ENCODE peak calls at places on chromosomes 1 and 21, in six cellular contexts. Y, T, F, N, Z and O are unnamed samples.

GRCh38 chr1:21644906-21645305 is 24.3 kb downstream of the RAP1GAP start:
- DNase-seq in Y (no peak), T (no peak), F (no peak), N (no peak), Z (no peak), O (no peak)

GRCh38 chr1:68959631-68960030 is 462.7 kb upstream of the DEPDC1 start:
- DNase-seq in Y (no peak), T (no peak), F (no peak), N (no peak), Z (no peak), O (no peak)

GRCh38 chr21:43936186-43936967 is 71.4 kb downstream of the AGPAT3 start:
- DNase-seq in Y (no peak), T (no peak), F (no peak), N (no peak), Z (no peak), O (peak)

GRCh38 chr1:161940866-161941591 is 82.6 kb downstream of the OLFML2B start:
- DNase-seq in Y (no peak), T (no peak), F (no peak), N (no peak), Z (peak), O (no peak)

GRCh38 chr21:20661745-20662470 is 336.3 kb upstream of the NCAM2 start:
- DNase-seq in Y (no peak), T (no peak), F (no peak), N (peak), Z (no peak), O (no peak)

GRCh38 chr1:37239225-37239740 is 205.0 kb upstream of the GRIK3 start:
- DNase-seq in Y (no peak), T (no peak), F (peak), N (no peak), Z (no peak), O (no peak)

GRCh38 chr1:109113787-109114568 is at the start of gene ELAPOR1:
- DNase-seq in Y (peak), T (no peak), F (peak), N (peak), Z (peak), O (peak)

GRCh38 chr1:162674018-162674608 is 41.8 kb downstream of the DDR2 start:
- DNase-seq in Y (no peak), T (no peak), F (no peak), N (no peak), Z (peak), O (peak)

GRCh38 chr1:213874789-213875188 is 113.0 kb upstream of the PROX1 start:
- DNase-seq in Y (no peak), T (no peak), F (no peak), N (no peak), Z (no peak), O (no peak)

GRCh38 chr1:21268281-21269239 is 21.7 kb downstream of the ECE1 start:
- DNase-seq in Y (peak), T (no peak), F (no peak), N (no peak), Z (no peak), O (peak)

GRCh38 chr1:233707153-233707905 is 93.4 kb downstream of the KCNK1 start:
- DNase-seq in Y (no peak), T (peak), F (no peak), N (no peak), Z (peak), O (peak)

GRCh38 chr1:147541672-147542548 is 609 bp downstream of the BCL9 start:
- DNase-seq in Y (peak), T (no peak), F (peak), N (peak), Z (peak), O (peak)

GRCh38 chr1:189673223-189673622 is 804.4 kb downstream of the BRINP3 start:
- DNase-seq in Y (no peak), T (no peak), F (no peak), N (no peak), Z (no peak), O (no peak)

GRCh38 chr1:159924791-159925712 is at the start of gene TAGLN2:
- DNase-seq in Y (peak), T (peak), F (peak), N (peak), Z (peak), O (peak)

GRCh38 chr1:244788493-244789275 is 46.8 kb upstream of the COX20 start:
- DNase-seq in Y (no peak), T (no peak), F (no peak), N (no peak), Z (no peak), O (no peak)

GRCh38 chr1:26799479-26800133 is 11.9 kb downstream of the PIGV start:
- DNase-seq in Y (no peak), T (peak), F (peak), N (no peak), Z (peak), O (peak)

GRCh38 chr1:52571783-52572182 is 18.9 kb upstream of the TUT4 start:
- DNase-seq in Y (peak), T (no peak), F (no peak), N (no peak), Z (peak), O (no peak)
- TF ChIP-seq EZH2phosphoT487 in Y (no peak), T (no peak), F (no peak), N (no peak), Z (no peak), O (no peak)

GRCh38 chr1:63330331-63330916 is 8.1 kb downstream of the FOXD3 start:
- DNase-seq in Y (no peak), T (no peak), F (no peak), N (peak), Z (no peak), O (no peak)

GRCh38 chr1:63328140-63328521 is 5.8 kb downstream of the FOXD3 start:
- DNase-seq in Y (no peak), T (no peak), F (no peak), N (peak), Z (no peak), O (no peak)

GRCh38 chr1:63327417-63328139 is 5.2 kb downstream of the FOXD3 start:
- DNase-seq in Y (peak), T (peak), F (peak), N (peak), Z (peak), O (peak)

GRCh38 chr1:63326473-63327380 is 4.4 kb downstream of the FOXD3 start:
- DNase-seq in Y (no peak), T (no peak), F (peak), N (peak), Z (no peak), O (no peak)

GRCh38 chr1:63329621-63330330 is 7.4 kb downstream of the FOXD3 start:
- DNase-seq in Y (no peak), T (no peak), F (peak), N (no peak), Z (no peak), O (no peak)
- H3K9ac ChIP-seq in Y (no peak), T (no peak), F (no peak), N (no peak), Z (no peak), O (no peak)

DNA sequence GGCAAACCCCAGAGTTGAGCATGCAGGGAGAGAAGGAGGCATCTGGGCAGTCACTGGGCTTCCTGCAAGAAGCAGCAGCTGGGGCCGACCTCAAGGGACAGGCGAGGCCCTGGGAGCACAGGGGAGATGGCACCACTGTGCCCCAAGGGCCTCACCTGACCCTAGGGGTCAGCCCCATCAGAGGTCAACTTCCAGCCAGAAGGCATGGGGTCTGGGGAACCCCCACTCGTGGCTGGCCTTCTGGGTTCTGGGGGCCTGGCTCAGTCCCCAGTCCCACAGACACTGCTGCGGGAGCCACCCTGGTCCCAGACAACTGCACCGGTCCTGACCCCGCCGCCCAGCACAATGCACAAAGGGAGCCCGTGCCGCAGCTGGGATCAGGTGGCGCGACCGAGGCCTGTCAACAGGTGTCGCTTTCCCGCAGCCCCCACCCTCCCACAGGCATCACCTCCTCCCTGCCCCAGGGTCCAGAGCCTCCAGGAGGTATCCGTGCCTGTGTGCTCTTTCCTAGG is 6.2 kb downstream of the WNT9A start:
- DNase-seq in Y (no peak), T (no peak), F (no peak), N (no peak), Z (no peak), O (no peak)
- TF ChIP-seq EZH2phosphoT487 in Y (no peak), T (no peak), F (no peak), N (no peak), Z (no peak), O (no peak)

DNA sequence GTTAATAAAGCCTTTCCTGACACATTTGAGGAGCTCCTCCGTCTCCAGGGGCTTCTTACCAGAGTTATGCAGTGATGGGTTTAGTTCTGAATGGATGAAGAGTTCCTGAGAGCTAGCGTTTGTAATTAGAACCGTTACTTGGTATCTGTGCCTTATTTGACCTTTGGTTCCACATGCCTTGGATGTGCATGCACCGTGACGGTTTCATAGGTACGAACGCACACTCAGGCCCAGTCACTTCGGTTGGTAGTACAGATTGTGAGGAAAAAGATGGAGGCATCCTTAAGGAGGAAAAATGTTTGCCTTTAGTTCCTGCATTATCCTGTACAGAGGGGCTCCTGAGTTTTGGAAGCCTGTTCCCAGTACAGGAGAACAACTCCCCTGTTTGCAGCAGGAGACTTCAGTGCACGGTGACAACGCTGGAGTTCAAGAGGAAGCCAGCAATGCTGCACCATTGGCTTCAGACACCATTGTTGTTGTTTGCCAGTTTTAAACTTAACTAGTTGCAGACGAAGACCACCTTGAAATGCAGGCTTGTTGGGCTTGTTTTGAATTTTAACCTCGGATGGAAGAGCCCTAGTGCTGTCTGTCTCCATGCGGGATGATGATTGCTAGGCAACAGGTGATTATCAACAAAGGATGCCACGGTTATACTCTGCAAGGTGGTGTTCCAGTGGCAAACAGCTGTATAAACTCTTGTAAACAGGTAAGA is 8.2 kb downstream of the RBM15 start:
- DNase-seq in Y (no peak), T (no peak), F (no peak), N (no peak), Z (no peak), O (no peak)
- H3K9ac ChIP-seq in Y (no peak), T (no peak), F (no peak), N (peak), Z (no peak), O (no peak)

DNA sequence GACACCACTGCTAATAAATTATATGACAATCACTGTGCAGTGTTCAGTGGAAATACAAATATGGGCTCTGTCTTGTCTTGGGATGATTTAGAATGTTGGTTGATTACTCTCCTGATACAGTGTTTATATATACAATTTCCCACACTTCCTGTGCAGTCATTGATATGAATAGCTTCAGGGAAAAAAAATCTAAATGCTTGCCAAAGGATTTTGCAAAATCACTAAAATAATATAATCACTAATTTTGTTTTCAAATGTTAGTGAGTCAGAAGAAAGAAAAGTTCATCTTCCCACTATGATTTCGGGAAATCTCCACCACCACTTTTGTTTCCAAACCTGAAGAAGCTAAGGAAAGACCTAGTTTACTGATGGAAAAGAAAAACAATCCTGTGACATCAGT is 32.2 kb upstream of the CHRM3 start:
- DNase-seq in Y (no peak), T (no peak), F (no peak), N (no peak), Z (no peak), O (no peak)
- TF ChIP-seq EZH2phosphoT487 in Y (no peak), T (no peak), F (no peak), N (no peak), Z (no peak), O (no peak)

GRCh38 chr1:172382949-172383348 is 37.5 kb upstream of the C1orf105 start:
- DNase-seq in Y (no peak), T (no peak), F (no peak), N (no peak), Z (no peak), O (no peak)
- H3K9ac ChIP-seq in Y (no peak), T (no peak), F (no peak), N (no peak), Z (no peak), O (peak)